ENCODE peak calls at places on chromosomes 11 and 22, in nine cellular contexts. W is iPS-NIHi11; A is SHP77; Y is head of caudate nucleus; K is hippocampal formation; F is ELF-1; T is A172; D is T-cell; S is stimulated activated CD4-positive, alpha-beta T cell treated with anti-CD3 and anti-CD28 coated beads, Interleukin-12 subunit alpha, Interleukin-12 subunit beta, amount 100 ng/mL, for 4 hours. L is an unnamed sample.

GRCh38 chr11:117851852-117852251 is 24.6 kb downstream of the FXYD6 start:
- DNase-seq in W (no peak), A (no peak), Y (peak; percentile 15), K (no peak), F (no peak), T (no peak), D (no peak), S (no peak), L (no peak)

GRCh38 chr11:118621071-118621815 is 13.8 kb downstream of the PHLDB1 start:
- DNase-seq in W (peak; percentile 89), A (peak; percentile 89), Y (peak; percentile 92), K (peak; percentile 87), F (peak; percentile 85), T (peak; percentile 86), D (no peak), S (no peak), L (peak; percentile 79)

GRCh38 chr11:10308208-10308954 is 3.5 kb downstream of the ADM start:
- DNase-seq in W (no peak), A (no peak), Y (no peak), K (no peak), F (no peak), T (no peak), D (no peak), S (no peak), L (no peak)

GRCh38 chr11:13487661-13488030 is 8.2 kb downstream of the PTH start:
- DNase-seq in W (peak; percentile 50), A (no peak), Y (no peak), K (no peak), F (peak; percentile 72), T (no peak), D (no peak), S (no peak), L (no peak)

GRCh38 chr11:1204381-1205101 is 18.3 kb upstream of the MUC5B start:
- DNase-seq in W (peak; percentile 3), A (no peak), Y (no peak), K (no peak), F (no peak), T (no peak), D (no peak), S (no peak), L (no peak)

GRCh38 chr11:45847908-45848316 is 637 bp downstream of the CRY2 start:
- DNase-seq in W (peak; percentile 46), A (peak; percentile 57), Y (peak; percentile 46), K (no peak), F (peak; percentile 85), T (peak; percentile 44), D (peak; percentile 43), S (peak; percentile 15), L (peak; percentile 47)

GRCh38 chr11:121416909-121417567 is 35.1 kb upstream of the SORL1 start:
- DNase-seq in W (peak; percentile 32), A (no peak), Y (peak; percentile 68), K (peak; percentile 40), F (no peak), T (peak; percentile 62), D (peak; percentile 38), S (peak; percentile 11), L (peak; percentile 14)

GRCh38 chr11:135075740-135076139 is 663.7 kb upstream of the B3GAT1 start:
- DNase-seq in W (no peak), A (no peak), Y (peak; percentile 47), K (no peak), F (peak; percentile 79), T (peak; percentile 1), D (peak; percentile 18), S (peak; percentile 22), L (no peak)

GRCh38 chr11:68150029-68150428 is 28.8 kb upstream of the CHKA start:
- DNase-seq in W (no peak), A (no peak), Y (no peak), K (no peak), F (peak; percentile 66), T (peak; percentile 72), D (no peak), S (no peak), L (peak; percentile 57)

GRCh38 chr11:16809901-16810668 is 71.6 kb downstream of the C11orf58 start:
- DNase-seq in W (no peak), A (no peak), Y (peak; percentile 87), K (peak; percentile 69), F (no peak), T (peak; percentile 33), D (no peak), S (no peak), L (no peak)

GRCh38 chr11:18383388-18384156 is 10.8 kb upstream of the LDHA start:
- DNase-seq in W (peak; percentile 54), A (peak; percentile 2), Y (peak; percentile 73), K (no peak), F (peak; percentile 24), T (peak; percentile 99), D (peak; percentile 49), S (peak; percentile 64), L (peak; percentile 54)

GRCh38 chr11:56890584-56891305 is 98.0 kb upstream of the OR5AK2 start:
- DNase-seq in W (no peak), A (no peak), Y (no peak), K (no peak), F (no peak), T (peak; percentile 18), D (no peak), S (no peak), L (no peak)

GRCh38 chr22:50082961-50083461 is 2.2 kb downstream of the MLC1 start:
- DNase-seq in W (no peak), A (no peak), Y (no peak), K (no peak), F (peak; percentile 51), T (no peak), D (no peak), S (no peak), L (no peak)

GRCh38 chr22:40714514-40714966 is 35.3 kb downstream of the MCHR1 start:
- DNase-seq in W (peak; percentile 58), A (no peak), Y (no peak), K (peak; percentile 28), F (peak; percentile 86), T (peak; percentile 43), D (no peak), S (no peak), L (no peak)

GRCh38 chr11:281486-282161 is 3.4 kb downstream of the NLRP6 start:
- DNase-seq in W (no peak), A (no peak), Y (no peak), K (no peak), F (no peak), T (no peak), D (no peak), S (no peak), L (no peak)

L was measured in HTR-8/SVneo.